ENCODE peak calls at places on chromosomes 13 and 19, in eight cellular contexts. N is NCI-H1417; C is GM12865; O is activated CD4-positive, alpha-beta T cell treated with anti-CD3 and anti-CD28 coated beads for 36 hours; H is Calu3; A is heart right ventricle; F is activated naive CD4-positive, alpha-beta T cell treated with anti-CD3 and anti-CD28 coated beads, Interleukin-2, amount 10 ng/mL, durations not matched to agents 7 days and 5 days; U is CD8-positive, alpha-beta memory T cell. L is an unnamed sample.

GRCh38 chr13:27960362-27961226 is 8.5 kb downstream of the CDX2 start:
- DNase-seq in N (peak; percentile 18), C (peak; percentile 45), O (peak; percentile 72), H (peak; percentile 80), A (peak; percentile 11), F (peak; percentile 55), U (no peak), L (no peak)

GRCh38 chr19:43596842-43597461 is 557 bp downstream of the ZNF576 start:
- DNase-seq in N (no peak), C (peak; percentile 22), O (peak; percentile 30), H (no peak), A (no peak), F (peak; percentile 31), U (no peak), L (no peak)

GRCh38 chr19:14507704-14508246 is 10.4 kb downstream of the DNAJB1 start:
- DNase-seq in N (no peak), C (no peak), O (peak; percentile 31), H (peak; percentile 68), A (no peak), F (no peak), U (no peak), L (no peak)

GRCh38 chr19:13117772-13118423 is at the start of gene NACC1:
- DNase-seq in N (peak; percentile 85), C (peak; percentile 94), O (peak; percentile 95), H (peak; percentile 89), A (peak; percentile 89), F (peak; percentile 91), U (peak; percentile 81), L (peak; percentile 93)

GRCh38 chr13:36912369-36912768 is 7.7 kb downstream of the SMAD9 start:
- DNase-seq in N (no peak), C (no peak), O (no peak), H (no peak), A (no peak), F (no peak), U (no peak), L (no peak)

GRCh38 chr19:7159105-7159933 is 89.8 kb downstream of the ZNF557 start:
- DNase-seq in N (no peak), C (no peak), O (no peak), H (no peak), A (peak; percentile 88), F (no peak), U (no peak), L (no peak)

GRCh38 chr13:110486061-110486780 is 75.3 kb downstream of the RAB20 start:
- DNase-seq in N (no peak), C (no peak), O (no peak), H (no peak), A (no peak), F (no peak), U (no peak), L (no peak)

GRCh38 chr19:11624064-11624463 is 26.8 kb downstream of the ZNF627 start:
- DNase-seq in N (no peak), C (no peak), O (no peak), H (no peak), A (no peak), F (no peak), U (no peak), L (no peak)

GRCh38 chr13:81779896-81780295 is 1439.0 kb upstream of the SPRY2 start:
- DNase-seq in N (no peak), C (no peak), O (no peak), H (no peak), A (no peak), F (no peak), U (no peak), L (no peak)

GRCh38 chr13:98581971-98582702 is 5.2 kb upstream of the STK24 start:
- DNase-seq in N (peak; percentile 92), C (no peak), O (no peak), H (no peak), A (no peak), F (no peak), U (no peak), L (no peak)

GRCh38 chr13:31930901-31931522 is 100.6 kb upstream of the FRY start:
- DNase-seq in N (no peak), C (peak; percentile 72), O (peak; percentile 43), H (no peak), A (no peak), F (peak; percentile 33), U (no peak), L (no peak)

GRCh38 chr19:11378319-11379189 is 4.1 kb downstream of the SWSAP1 start:
- DNase-seq in N (no peak), C (peak; percentile 56), O (peak; percentile 48), H (peak; percentile 45), A (peak; percentile 43), F (peak; percentile 33), U (no peak), L (peak; percentile 71)

GRCh38 chr13:44397766-44398223 is 24.2 kb downstream of the SERP2 start:
- DNase-seq in N (no peak), C (no peak), O (no peak), H (no peak), A (no peak), F (no peak), U (no peak), L (no peak)

GRCh38 chr19:48090281-48090802 is 20.3 kb downstream of the PLA2G4C start:
- DNase-seq in N (no peak), C (no peak), O (no peak), H (no peak), A (no peak), F (no peak), U (no peak), L (no peak)

GRCh38 chr19:21143846-21144245 is 2.0 kb downstream of the ZNF431 start:
- DNase-seq in N (no peak), C (no peak), O (peak; percentile 11), H (no peak), A (no peak), F (no peak), U (no peak), L (no peak)

GRCh38 chr13:44079413-44080205 is 199.9 kb downstream of the LACC1 start:
- DNase-seq in N (no peak), C (no peak), O (no peak), H (no peak), A (no peak), F (no peak), U (no peak), L (no peak)

GRCh38 chr13:51803018-51803417 is 945 bp downstream of the DHRS12 start:
- DNase-seq in N (peak; percentile 35), C (peak; percentile 17), O (no peak), H (no peak), A (no peak), F (no peak), U (no peak), L (peak; percentile 38)

GRCh38 chr13:40503966-40504591 is 162.4 kb downstream of the FOXO1 start:
- DNase-seq in N (no peak), C (no peak), O (no peak), H (no peak), A (no peak), F (no peak), U (no peak), L (no peak)

GRCh38 chr13:38662362-38662761 is 24.5 kb upstream of the FREM2 start:
- DNase-seq in N (no peak), C (no peak), O (no peak), H (no peak), A (no peak), F (no peak), U (no peak), L (no peak)

GRCh38 chr19:33497151-33497777 is 24.3 kb downstream of the PEPD start:
- DNase-seq in N (no peak), C (no peak), O (no peak), H (no peak), A (no peak), F (no peak), U (no peak), L (no peak)

GRCh38 chr13:40539954-40540706 is 126.3 kb downstream of the FOXO1 start:
- DNase-seq in N (no peak), C (no peak), O (no peak), H (peak; percentile 43), A (no peak), F (no peak), U (no peak), L (no peak)

GRCh38 chr13:30908416-30908980 is 2.4 kb downstream of the MEDAG start:
- DNase-seq in N (no peak), C (no peak), O (no peak), H (no peak), A (peak; percentile 68), F (no peak), U (no peak), L (peak; percentile 65)

GRCh38 chr19:18408053-18408476 is 10.6 kb upstream of the LRRC25 start:
- DNase-seq in N (peak; percentile 31), C (peak; percentile 90), O (peak; percentile 69), H (peak; percentile 52), A (peak; percentile 8), F (peak; percentile 60), U (no peak), L (no peak)

GRCh38 chr13:50779443-50780200 is 63.9 kb downstream of the DLEU7 start:
- DNase-seq in N (no peak), C (no peak), O (no peak), H (no peak), A (no peak), F (no peak), U (no peak), L (no peak)

GRCh38 chr13:26050568-26051230 is 1.1 kb downstream of the SHISA2 start:
- DNase-seq in N (peak; percentile 9), C (no peak), O (peak; percentile 32), H (no peak), A (no peak), F (peak; percentile 21), U (no peak), L (no peak)

GRCh38 chr19:12952488-12953455 is 4.3 kb downstream of the GADD45GIP1 start:
- DNase-seq in N (no peak), C (no peak), O (no peak), H (no peak), A (peak; percentile 35), F (no peak), U (no peak), L (no peak)

GRCh38 chr19:52343548-52343947 is 7.5 kb downstream of the ZNF610 start:
- DNase-seq in N (peak; percentile 90), C (peak; percentile 45), O (peak; percentile 75), H (no peak), A (peak; percentile 64), F (peak; percentile 64), U (peak; percentile 46), L (peak; percentile 56)

GRCh38 chr19:5534787-5535586 is 32.8 kb downstream of the TINCR start:
- DNase-seq in N (no peak), C (peak; percentile 5), O (peak; percentile 55), H (peak; percentile 9), A (no peak), F (no peak), U (no peak), L (no peak)